ENCODE peak calls at places on chromosomes 7 and 10, in nine cellular contexts. Y is kidney, E is mammary epithelial cell, P is small intestine, C is fibroblast of lung, V is dorsolateral prefrontal cortex, X is neural progenitor cell, G is left lung, Z is stomach. D is an unnamed sample.

GRCh38 chr10:89236221-89236620 is 15.4 kb downstream of the LIPA start:
- DNase-seq in Y (no peak), E (no peak), P (no peak), C (no peak), V (no peak), X (no peak), G (no peak), Z (no peak), D (no peak)

GRCh38 chr7:11716185-11716584 is 115.8 kb downstream of the THSD7A start:
- DNase-seq in Y (peak), E (peak), P (peak), C (peak), V (no peak), X (no peak), G (no peak), Z (peak), D (no peak)

GRCh38 chr10:118216526-118217035 is 125.5 kb downstream of the FAM204A start:
- DNase-seq in Y (no peak), E (no peak), P (no peak), C (no peak), V (no peak), X (no peak), G (no peak), Z (no peak), D (no peak)

GRCh38 chr7:134435161-134435920 is 23.6 kb downstream of the AKR1B1 start:
- DNase-seq in Y (no peak), E (peak), P (no peak), C (peak), V (no peak), X (no peak), G (no peak), Z (no peak), D (no peak)

GRCh38 chr10:59106441-59106840 is 70.0 kb upstream of the PHYHIPL start:
- DNase-seq in Y (no peak), E (no peak), P (no peak), C (no peak), V (no peak), X (no peak), G (no peak), Z (no peak), D (no peak)

GRCh38 chr10:131790021-131790420 is 110.8 kb upstream of the PPP2R2D start:
- DNase-seq in Y (peak), E (no peak), P (peak), C (no peak), V (peak), X (no peak), G (no peak), Z (peak), D (no peak)

GRCh38 chr7:74502216-74502891 is 48.6 kb downstream of the GTF2IRD1 start:
- DNase-seq in Y (no peak), E (no peak), P (no peak), C (peak), V (no peak), X (no peak), G (no peak), Z (peak), D (peak)

GRCh38 chr10:99435986-99436633 is 5.7 kb upstream of the GOT1 start:
- DNase-seq in Y (no peak), E (peak), P (peak), C (peak), V (no peak), X (peak), G (no peak), Z (no peak), D (no peak)

GRCh38 chr10:127415901-127416630 is 133.0 kb upstream of the NPS start:
- DNase-seq in Y (no peak), E (no peak), P (no peak), C (no peak), V (no peak), X (peak), G (no peak), Z (no peak), D (no peak)
- H3K27ac ChIP-seq in Y (no peak), E (no peak), P (no peak), C (no peak), V (no peak), X (peak), G (no peak), Z (no peak), D (no peak)

DNA sequence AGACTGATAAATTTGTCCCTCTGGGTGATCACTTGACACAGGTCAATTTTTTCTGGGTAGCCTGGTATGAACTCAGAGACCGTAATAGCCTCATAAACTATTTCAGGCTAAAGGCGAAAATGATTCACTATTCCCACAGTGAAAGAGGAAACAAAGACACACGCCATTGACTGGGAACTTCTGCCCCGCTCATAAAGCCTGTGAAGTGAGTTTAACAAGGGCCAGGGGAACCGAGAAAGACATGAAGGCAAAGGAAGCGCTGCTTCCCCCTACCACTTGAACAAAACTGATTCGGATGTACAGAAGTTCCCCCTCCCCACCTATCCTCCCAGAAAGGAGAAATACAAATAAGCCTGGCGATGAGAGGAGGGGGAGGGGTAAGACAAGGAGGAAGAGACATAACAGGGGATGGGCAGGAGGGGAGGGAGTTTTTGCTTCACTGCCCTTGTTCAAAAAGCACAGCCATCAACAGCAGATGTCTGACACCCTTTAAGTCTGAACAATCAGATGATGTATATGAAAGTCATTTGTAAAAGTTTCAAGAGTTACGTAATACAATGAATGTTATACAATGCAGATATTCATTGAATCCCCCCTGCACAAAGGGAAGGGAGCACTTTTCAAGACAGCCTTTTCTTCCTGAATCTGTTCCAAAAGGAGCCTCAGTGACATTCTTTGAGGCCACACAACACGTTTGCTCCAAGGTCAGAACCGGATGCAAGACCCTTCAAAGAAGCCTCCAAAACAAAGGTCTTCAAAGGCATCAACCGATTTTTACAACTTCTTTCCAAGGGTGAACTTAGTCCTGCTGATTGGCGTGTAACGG is 734 bp downstream of the ABCB4 start:
- DNase-seq in Y (no peak), E (no peak), P (peak), C (peak), V (no peak), X (peak), G (no peak), Z (no peak), D (no peak)
- H3K27ac ChIP-seq in Y (no peak), E (no peak), P (no peak), C (no peak), V (no peak), X (no peak), G (no peak), Z (no peak), D (no peak)

GRCh38 chr10:80199828-80200227 is 5.5 kb downstream of the ANXA11 start:
- DNase-seq in Y (no peak), E (no peak), P (peak), C (peak), V (no peak), X (no peak), G (peak), Z (peak), D (no peak)
- H3K27ac ChIP-seq in Y (peak), E (no peak), P (no peak), C (peak), V (peak), X (no peak), G (peak), Z (peak), D (no peak)

GRCh38 chr10:16117305-16117695 is 257.0 kb upstream of the MINDY3 start:
- DNase-seq in Y (no peak), E (no peak), P (no peak), C (no peak), V (no peak), X (no peak), G (no peak), Z (no peak), D (no peak)
- H3K27ac ChIP-seq in Y (no peak), E (no peak), P (no peak), C (no peak), V (no peak), X (no peak), G (no peak), Z (no peak), D (no peak)

DNA sequence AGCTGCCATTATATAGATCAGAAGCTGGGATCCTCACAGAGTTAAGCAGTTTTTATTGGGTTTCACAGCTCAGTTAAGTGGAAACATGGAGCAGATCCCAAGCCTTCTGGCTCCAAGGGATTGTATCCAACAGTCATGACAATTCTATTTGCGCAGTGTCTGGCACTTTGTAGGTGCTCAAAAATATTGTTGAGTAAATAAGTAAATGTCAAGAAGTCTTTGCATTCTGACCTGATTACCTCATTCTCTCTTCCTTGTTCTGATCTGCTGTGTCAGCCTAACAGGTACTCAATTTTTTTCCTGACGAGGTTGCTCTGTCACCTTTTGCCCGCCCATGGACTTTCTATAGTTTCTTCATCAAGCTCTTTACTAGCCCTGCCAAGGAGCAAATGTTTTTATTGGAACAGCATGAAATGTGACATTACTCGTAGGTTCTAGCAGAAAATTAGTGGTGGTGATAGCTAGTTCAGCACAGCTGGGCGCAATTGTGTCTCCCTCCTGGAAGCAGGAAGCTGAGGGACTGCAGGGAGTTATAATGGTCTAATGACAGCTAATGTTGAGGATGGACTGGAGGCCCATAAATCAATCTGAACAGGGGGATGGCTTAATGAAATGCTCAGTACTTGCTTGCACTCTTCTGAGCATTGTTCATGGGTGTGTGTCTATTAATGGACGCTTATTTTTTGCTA is 680.2 kb downstream of the CCSER2 start:
- DNase-seq in Y (no peak), E (no peak), P (no peak), C (no peak), V (no peak), X (no peak), G (no peak), Z (no peak), D (no peak)
- H3K27ac ChIP-seq in Y (no peak), E (no peak), P (no peak), C (no peak), V (no peak), X (no peak), G (no peak), Z (no peak), D (no peak)

DNA sequence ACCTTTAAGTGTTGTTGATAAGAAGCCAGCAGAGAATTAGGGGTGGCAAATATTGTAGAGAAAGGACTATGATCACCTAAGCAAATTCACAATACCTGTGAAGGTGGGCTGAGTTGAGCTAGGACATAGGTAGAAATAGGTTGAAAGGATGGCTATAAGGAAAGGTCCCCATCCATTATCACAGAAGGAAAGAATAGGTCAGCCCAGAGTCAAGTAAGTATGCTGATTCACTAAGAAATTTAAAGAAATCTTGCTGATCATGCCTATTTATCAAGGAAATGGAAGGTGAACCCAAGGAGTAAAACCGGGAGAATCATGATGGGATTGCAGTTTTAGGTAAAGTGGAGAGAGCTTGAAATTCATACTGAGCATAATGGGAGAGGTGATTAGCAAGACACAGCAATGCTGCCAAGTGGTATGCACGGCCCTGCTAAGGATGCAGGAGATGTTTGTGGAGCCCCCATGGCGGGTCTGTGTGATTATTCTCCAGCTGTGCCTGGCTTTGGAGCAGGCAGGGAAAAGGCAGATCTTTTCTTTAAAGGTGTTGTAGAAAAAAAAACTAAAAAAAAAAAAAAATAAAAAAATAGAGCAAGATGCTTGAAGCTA is 399.4 kb downstream of the PLXDC2 start:
- DNase-seq in Y (no peak), E (no peak), P (no peak), C (no peak), V (no peak), X (peak), G (no peak), Z (no peak), D (no peak)
- H3K27ac ChIP-seq in Y (no peak), E (no peak), P (no peak), C (no peak), V (no peak), X (no peak), G (no peak), Z (no peak), D (no peak)

DNA sequence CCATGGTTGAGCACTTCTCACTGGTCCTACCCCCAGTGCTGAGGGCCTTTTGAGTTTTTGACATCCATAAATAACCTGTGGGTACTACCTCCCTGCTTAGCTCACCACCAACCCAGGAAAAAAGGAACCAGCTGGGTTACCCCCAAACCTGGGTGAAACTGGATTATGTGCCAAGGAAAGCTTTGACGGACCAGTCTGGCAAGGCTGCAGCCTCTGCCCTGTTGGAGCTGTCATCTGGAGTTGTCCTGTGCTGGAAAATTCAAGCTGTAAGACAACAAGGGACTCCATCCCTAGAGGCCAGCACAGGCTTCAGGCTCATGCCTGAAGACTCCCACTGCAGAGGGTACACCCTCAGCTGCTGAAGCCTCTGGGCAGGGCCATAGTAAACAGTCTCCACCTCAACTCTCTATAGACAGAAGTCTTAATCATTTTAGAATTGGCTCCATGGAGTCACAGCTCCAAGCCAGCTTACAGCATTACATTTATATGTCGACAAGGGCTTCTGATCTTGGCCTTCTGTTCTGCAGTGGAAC is 115.5 kb upstream of the AFAP1L2 start:
- DNase-seq in Y (no peak), E (peak), P (peak), C (no peak), V (no peak), X (no peak), G (no peak), Z (peak), D (no peak)
- H3K27ac ChIP-seq in Y (no peak), E (peak), P (peak), C (peak), V (peak), X (no peak), G (peak), Z (peak), D (no peak)